ENCODE peak calls at places on chromosomes 1 and 21, in four cellular contexts. N is IMR-90, I is H1, M is H9. G is an unnamed sample.

GRCh38 chr1:209597496-209597895 is 14.0 kb downstream of the CAMK1G start:
- DNase-seq in N (no peak), I (no peak), M (no peak), G (no peak)

GRCh38 chr1:103267271-103267670 is 158.9 kb upstream of the COL11A1 start:
- DNase-seq in N (peak), I (no peak), M (no peak), G (no peak)

GRCh38 chr1:171793656-171794055 is 12.2 kb downstream of the METTL13 start:
- DNase-seq in N (peak), I (no peak), M (no peak), G (no peak)

GRCh38 chr1:220113136-220113695 is 19.3 kb downstream of the IARS2 start:
- DNase-seq in N (peak), I (no peak), M (no peak), G (peak)

GRCh38 chr1:76070538-76070937 is 4.0 kb upstream of the ST6GALNAC3 start:
- DNase-seq in N (peak), I (no peak), M (no peak), G (no peak)

GRCh38 chr21:45154511-45155508 is 80.4 kb downstream of the ADARB1 start:
- DNase-seq in N (peak), I (peak), M (peak), G (peak)

GRCh38 chr1:228555074-228555989 is 68.2 kb downstream of the RNF187 start:
- DNase-seq in N (no peak), I (no peak), M (no peak), G (peak)

GRCh38 chr1:30476476-30476875 is 246.9 kb downstream of the MATN1 start:
- DNase-seq in N (no peak), I (no peak), M (no peak), G (no peak)

GRCh38 chr1:1796466-1796865 is 18.2 kb upstream of the NADK start:
- DNase-seq in N (no peak), I (no peak), M (no peak), G (no peak)

GRCh38 chr1:160652924-160653619 is 6.2 kb upstream of the SLAMF1 start:
- DNase-seq in N (no peak), I (no peak), M (no peak), G (peak)

GRCh38 chr1:222995230-222995580 is 147.8 kb downstream of the TLR5 start:
- DNase-seq in N (no peak), I (no peak), M (peak), G (peak)

GRCh38 chr1:184635347-184636155 is 119.1 kb downstream of the EDEM3 start:
- DNase-seq in N (peak), I (no peak), M (no peak), G (no peak)

GRCh38 chr1:201361652-201362504 is 15.6 kb downstream of the TNNT2 start:
- DNase-seq in N (peak), I (peak), M (peak), G (peak)

GRCh38 chr21:27021046-27021445 is 54.2 kb upstream of the ADAMTS5 start:
- DNase-seq in N (no peak), I (no peak), M (no peak), G (no peak)

GRCh38 chr1:19344372-19344810 is 32.3 kb downstream of the SLC66A1 start:
- DNase-seq in N (peak), I (peak), M (peak), G (peak)

GRCh38 chr21:44510508-44511218 is 29.3 kb downstream of the KRTAP10-1 start:
- DNase-seq in N (no peak), I (peak), M (peak), G (peak)

GRCh38 chr1:77341195-77341594 is 59.4 kb downstream of the AK5 start:
- DNase-seq in N (no peak), I (no peak), M (no peak), G (no peak)

GRCh38 chr1:76511226-76511625 is 356.1 kb upstream of the ST6GALNAC5 start:
- DNase-seq in N (no peak), I (no peak), M (peak), G (peak)

GRCh38 chr1:83857108-83857507 is 141.8 kb downstream of the TTLL7 start:
- DNase-seq in N (peak), I (no peak), M (no peak), G (peak)

DNA sequence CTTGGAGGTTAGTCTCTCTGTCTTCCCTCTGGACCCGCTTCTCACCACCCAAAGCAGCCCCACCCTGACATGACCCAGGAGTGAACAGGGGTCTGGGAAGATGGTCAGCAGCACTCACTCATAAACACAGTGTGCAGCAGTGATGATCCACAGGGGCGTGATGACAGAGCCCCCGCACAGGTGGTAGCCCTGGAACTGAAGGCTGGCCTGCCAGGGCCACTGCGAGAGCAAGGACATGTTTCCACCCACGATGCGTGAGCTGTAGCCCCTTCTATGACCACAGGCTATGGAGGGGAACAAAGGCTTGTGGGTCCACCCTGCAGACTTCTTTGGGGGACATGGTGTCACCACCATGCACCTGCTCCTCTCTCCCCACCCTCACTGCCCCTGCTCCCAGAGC is 12.9 kb downstream of the TMPRSS3 start:
- DNase-seq in N (no peak), I (no peak), M (no peak), G (no peak)
- H2AK5ac ChIP-seq in N (no peak), I (peak), M (no peak), G (no peak)

DNA sequence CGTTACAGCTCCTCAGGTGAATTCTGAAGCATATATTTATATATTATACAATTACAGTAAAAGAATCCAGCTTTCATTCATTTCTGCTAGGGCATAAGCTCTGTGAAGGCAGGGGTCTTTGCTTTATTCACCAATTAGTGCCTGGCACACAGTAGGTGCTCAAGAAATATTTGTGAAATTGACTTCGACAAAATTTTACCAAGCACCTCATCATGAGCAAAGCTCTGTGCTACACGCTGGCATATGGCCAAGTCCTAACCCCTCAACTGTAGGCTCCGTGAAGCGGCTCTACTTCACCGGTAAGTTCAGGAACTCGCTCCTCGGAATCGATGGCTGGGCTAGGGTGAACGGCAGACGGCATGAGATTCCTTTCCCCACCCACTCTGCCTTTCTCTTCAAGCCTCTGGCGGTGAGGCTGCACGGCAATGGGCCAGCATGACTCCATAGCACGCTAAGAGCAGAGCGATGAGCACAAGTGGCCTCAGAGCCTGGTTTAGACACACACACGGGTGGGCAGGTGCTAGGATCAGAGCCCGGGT is 8.7 kb downstream of the C1orf174 start:
- DNase-seq in N (no peak), I (no peak), M (no peak), G (no peak)
- H3K56ac ChIP-seq in N (no peak), I (no peak), M (no peak), G (no peak)

DNA sequence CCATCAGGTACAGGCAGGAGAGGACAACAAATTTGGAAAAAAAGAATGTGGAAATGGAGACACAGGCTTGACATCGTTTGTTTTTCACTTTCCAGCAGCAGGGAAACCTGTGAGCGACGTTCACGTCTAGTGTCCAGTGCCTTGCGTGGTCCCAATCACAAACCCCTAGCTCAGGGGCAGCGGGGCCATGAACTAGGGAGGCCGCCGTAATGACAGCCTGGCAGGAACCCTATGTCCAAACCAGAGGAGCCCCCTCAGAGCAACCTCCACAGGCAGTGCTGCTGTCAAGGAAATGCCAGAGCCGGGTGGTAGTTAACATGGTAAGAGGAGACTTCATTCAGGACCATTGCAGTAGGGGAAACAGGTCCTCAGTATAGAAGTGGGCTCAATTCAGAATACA is 37.8 kb upstream of the PSEN2 start:
- DNase-seq in N (no peak), I (no peak), M (peak), G (no peak)
- H2AK5ac ChIP-seq in N (no peak), I (no peak), M (no peak), G (no peak)

GRCh38 chr1:164689672-164690655 is 131.0 kb downstream of the PBX1 start:
- DNase-seq in N (no peak), I (no peak), M (no peak), G (peak)
- H3K56ac ChIP-seq in N (no peak), I (no peak), M (no peak), G (peak)

GRCh38 chr1:14939527-14940284 is 213.8 kb upstream of the TMEM51 start:
- DNase-seq in N (peak), I (no peak), M (no peak), G (no peak)

GRCh38 chr1:14940285-14940890 is 213.2 kb upstream of the TMEM51 start:
- DNase-seq in N (no peak), I (no peak), M (no peak), G (no peak)

GRCh38 chr1:14943516-14943851 is 210.1 kb upstream of the TMEM51 start:
- DNase-seq in N (no peak), I (no peak), M (no peak), G (no peak)

GRCh38 chr1:14944471-14944981 is 209.0 kb upstream of the TMEM51 start:
- DNase-seq in N (no peak), I (no peak), M (no peak), G (no peak)

DNA sequence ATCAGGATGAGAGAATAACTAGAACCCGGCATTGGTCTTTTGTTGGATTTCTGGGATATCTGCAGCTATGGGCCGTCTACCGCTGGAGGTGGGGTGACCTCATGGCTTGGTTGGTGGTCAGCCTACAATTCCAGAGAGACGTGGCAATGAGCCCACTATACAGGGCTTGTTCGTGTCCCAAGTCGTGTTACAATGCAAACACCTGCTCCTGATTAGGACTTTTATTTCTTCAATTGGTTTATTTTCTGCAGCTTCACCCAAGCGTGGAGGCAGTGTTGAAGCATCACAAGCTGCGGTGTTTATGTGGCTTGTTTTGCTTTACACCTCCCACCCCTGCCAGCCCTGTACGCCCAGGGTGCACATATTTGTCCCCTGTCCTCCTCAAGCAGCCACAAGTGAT is 211.7 kb upstream of the TMEM51 start:
- DNase-seq in N (no peak), I (no peak), M (no peak), G (no peak)
- H2AK5ac ChIP-seq in N (peak), I (no peak), M (no peak), G (no peak)